ENCODE peak calls at places on chromosomes 13 and 19, in eight cellular contexts. One of them, this sample, is unnamed.
A peak's percentile ranks its signal among the peaks of the same experiment; 100 is the strongest.

GRCh38 chr13:105573134-105573533 is 962.3 kb downstream of the EFNB2 start:
- DNase-seq in ascending aorta: no peak
- DNase-seq in SK-N-SH: no peak
- DNase-seq in Calu3: no peak
- DNase-seq in dorsolateral prefrontal cortex: no peak
- DNase-seq in mucosa of descending colon: no peak
- DNase-seq in OCI-LY7: no peak
- DNase-seq in suprapubic skin: no peak
- DNase-seq in this sample: no peak

GRCh38 chr19:44303976-44304568 is 753 bp downstream of the ZNF235 start:
- DNase-seq in dorsolateral prefrontal cortex: no peak
- DNase-seq in suprapubic skin: no peak
- DNase-seq in Calu3: no peak
- DNase-seq in OCI-LY7: peak; percentile 1
- DNase-seq in mucosa of descending colon: no peak
- DNase-seq in ascending aorta: no peak
- DNase-seq in SK-N-SH: peak; percentile 62
- DNase-seq in this sample: peak; percentile 4

GRCh38 chr19:23415561-23416191 is 20.4 kb upstream of the ZNF91 start:
- DNase-seq in SK-N-SH: peak; percentile 86
- DNase-seq in ascending aorta: no peak
- DNase-seq in OCI-LY7: no peak
- DNase-seq in suprapubic skin: no peak
- DNase-seq in dorsolateral prefrontal cortex: no peak
- DNase-seq in mucosa of descending colon: peak; percentile 86
- DNase-seq in Calu3: no peak
- DNase-seq in this sample: no peak

GRCh38 chr13:97574926-97575325 is 141.0 kb downstream of the RAP2A start:
- DNase-seq in ascending aorta: no peak
- DNase-seq in OCI-LY7: peak; percentile 1
- DNase-seq in suprapubic skin: no peak
- DNase-seq in Calu3: no peak
- DNase-seq in dorsolateral prefrontal cortex: no peak
- DNase-seq in SK-N-SH: no peak
- DNase-seq in mucosa of descending colon: peak; percentile 57
- DNase-seq in this sample: no peak

GRCh38 chr19:5903054-5903501 is 512 bp downstream of the NDUFA11 start:
- DNase-seq in dorsolateral prefrontal cortex: no peak
- DNase-seq in OCI-LY7: peak; percentile 13
- DNase-seq in suprapubic skin: no peak
- DNase-seq in mucosa of descending colon: no peak
- DNase-seq in SK-N-SH: no peak
- DNase-seq in ascending aorta: no peak
- DNase-seq in Calu3: no peak
- DNase-seq in this sample: no peak

GRCh38 chr19:45772912-45773311 is 3.9 kb upstream of the SIX5 start:
- DNase-seq in suprapubic skin: no peak
- DNase-seq in dorsolateral prefrontal cortex: no peak
- DNase-seq in Calu3: no peak
- DNase-seq in ascending aorta: no peak
- DNase-seq in OCI-LY7: no peak
- DNase-seq in mucosa of descending colon: peak; percentile 29
- DNase-seq in SK-N-SH: no peak
- DNase-seq in this sample: no peak

GRCh38 chr13:57633141-57633949 is 1.8 kb downstream of the PCDH17 start:
- DNase-seq in SK-N-SH: peak; percentile 79
- DNase-seq in mucosa of descending colon: peak; percentile 23
- DNase-seq in dorsolateral prefrontal cortex: peak; percentile 85
- DNase-seq in suprapubic skin: peak; percentile 56
- DNase-seq in ascending aorta: no peak
- DNase-seq in OCI-LY7: no peak
- DNase-seq in Calu3: no peak
- DNase-seq in this sample: no peak

GRCh38 chr19:11781295-11782057 is 14.7 kb downstream of the ZNF441 start:
- DNase-seq in SK-N-SH: no peak
- DNase-seq in ascending aorta: no peak
- DNase-seq in dorsolateral prefrontal cortex: no peak
- DNase-seq in mucosa of descending colon: no peak
- DNase-seq in suprapubic skin: no peak
- DNase-seq in Calu3: no peak
- DNase-seq in OCI-LY7: no peak
- DNase-seq in this sample: no peak

GRCh38 chr19:330503-330902 is 14.1 kb downstream of the MIER2 start:
- DNase-seq in dorsolateral prefrontal cortex: peak; percentile 9
- DNase-seq in mucosa of descending colon: no peak
- DNase-seq in ascending aorta: no peak
- DNase-seq in Calu3: no peak
- DNase-seq in OCI-LY7: no peak
- DNase-seq in SK-N-SH: no peak
- DNase-seq in suprapubic skin: peak; percentile 18
- DNase-seq in this sample: no peak

GRCh38 chr19:6577410-6578125 is 13.4 kb downstream of the CD70 start:
- DNase-seq in suprapubic skin: no peak
- DNase-seq in dorsolateral prefrontal cortex: no peak
- DNase-seq in OCI-LY7: peak; percentile 96
- DNase-seq in ascending aorta: no peak
- DNase-seq in mucosa of descending colon: no peak
- DNase-seq in SK-N-SH: no peak
- DNase-seq in Calu3: no peak
- DNase-seq in this sample: no peak

GRCh38 chr13:28636078-28636477 is 22.9 kb upstream of the POMP start:
- DNase-seq in ascending aorta: no peak
- DNase-seq in OCI-LY7: no peak
- DNase-seq in Calu3: no peak
- DNase-seq in mucosa of descending colon: no peak
- DNase-seq in suprapubic skin: no peak
- DNase-seq in SK-N-SH: no peak
- DNase-seq in dorsolateral prefrontal cortex: no peak
- DNase-seq in this sample: peak; percentile 54

GRCh38 chr13:29676941-29677452 is 81.5 kb upstream of the SLC7A1 start:
- DNase-seq in Calu3: peak; percentile 10
- DNase-seq in dorsolateral prefrontal cortex: no peak
- DNase-seq in suprapubic skin: no peak
- DNase-seq in ascending aorta: no peak
- DNase-seq in SK-N-SH: no peak
- DNase-seq in mucosa of descending colon: peak; percentile 47
- DNase-seq in OCI-LY7: no peak
- DNase-seq in this sample: no peak

GRCh38 chr19:17572640-17573039 is 17.2 kb downstream of the COLGALT1 start:
- DNase-seq in ascending aorta: no peak
- DNase-seq in Calu3: no peak
- DNase-seq in mucosa of descending colon: no peak
- DNase-seq in dorsolateral prefrontal cortex: no peak
- DNase-seq in OCI-LY7: no peak
- DNase-seq in suprapubic skin: no peak
- DNase-seq in SK-N-SH: no peak
- DNase-seq in this sample: no peak

DNA sequence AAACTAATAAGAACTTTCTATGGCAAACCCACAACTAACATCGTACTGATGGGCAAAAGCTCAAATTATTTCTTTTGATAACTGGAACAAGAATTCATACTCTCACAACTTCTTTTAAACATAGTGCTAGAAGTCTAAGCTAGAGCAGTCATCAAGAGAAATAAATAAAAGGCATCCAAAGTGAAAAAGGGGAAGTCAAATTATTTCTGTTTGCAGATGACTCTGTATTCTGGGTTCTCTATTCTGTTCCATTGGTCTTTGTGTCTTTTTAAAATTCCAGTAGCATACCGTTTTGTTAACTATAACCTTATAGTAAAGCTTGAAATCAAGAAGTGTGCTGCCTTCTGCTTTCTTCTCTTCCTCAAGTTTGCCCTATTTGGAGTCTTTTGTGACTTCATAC is 1215.9 kb downstream of the UQCRFS1 start:
- DNase-seq in suprapubic skin: no peak
- DNase-seq in Calu3: no peak
- DNase-seq in dorsolateral prefrontal cortex: no peak
- DNase-seq in ascending aorta: no peak
- DNase-seq in SK-N-SH: no peak
- DNase-seq in mucosa of descending colon: no peak
- DNase-seq in OCI-LY7: no peak
- DNase-seq in this sample: no peak
- TF ChIP-seq CTCF in suprapubic skin: no peak
- TF ChIP-seq CTCF in Calu3: no peak
- TF ChIP-seq CTCF in dorsolateral prefrontal cortex: no peak
- TF ChIP-seq CTCF in ascending aorta: no peak
- TF ChIP-seq CTCF in SK-N-SH: no peak
- TF ChIP-seq CTCF in mucosa of descending colon: no peak
- TF ChIP-seq CTCF in OCI-LY7: no peak
- TF ChIP-seq CTCF in this sample: no peak

GRCh38 chr13:91576590-91576989 is 178.2 kb downstream of the GPC5 start:
- DNase-seq in mucosa of descending colon: peak; percentile 29
- DNase-seq in OCI-LY7: peak; percentile 53
- DNase-seq in Calu3: no peak
- DNase-seq in dorsolateral prefrontal cortex: no peak
- DNase-seq in ascending aorta: no peak
- DNase-seq in SK-N-SH: no peak
- DNase-seq in suprapubic skin: no peak
- DNase-seq in this sample: no peak
- TF ChIP-seq CTCF in mucosa of descending colon: no peak
- TF ChIP-seq CTCF in OCI-LY7: no peak
- TF ChIP-seq CTCF in Calu3: no peak
- TF ChIP-seq CTCF in dorsolateral prefrontal cortex: no peak
- TF ChIP-seq CTCF in ascending aorta: no peak
- TF ChIP-seq CTCF in SK-N-SH: peak; percentile 50
- TF ChIP-seq CTCF in suprapubic skin: no peak
- TF ChIP-seq CTCF in this sample: no peak

DNA sequence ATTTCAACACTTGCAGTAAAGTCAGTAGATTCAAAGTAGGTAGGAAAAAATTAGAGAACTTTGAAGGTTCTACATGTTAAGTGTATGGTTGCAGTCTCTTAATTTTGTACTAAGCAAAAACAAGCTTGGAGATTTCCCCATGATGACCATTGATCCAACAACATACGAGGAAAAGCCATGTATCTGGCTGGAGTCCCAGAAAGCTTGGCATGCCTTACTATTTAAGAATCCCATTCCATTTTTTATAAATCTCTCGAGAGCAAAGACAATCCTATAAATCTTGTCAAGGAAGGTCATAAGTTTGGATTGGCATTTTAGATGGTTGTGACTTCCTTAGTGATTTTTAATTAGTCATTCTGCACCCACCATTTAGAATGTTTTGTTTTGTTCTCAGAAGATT is 495.9 kb downstream of the GPC5 start:
- DNase-seq in SK-N-SH: no peak
- DNase-seq in mucosa of descending colon: no peak
- DNase-seq in ascending aorta: no peak
- DNase-seq in dorsolateral prefrontal cortex: no peak
- DNase-seq in OCI-LY7: no peak
- DNase-seq in suprapubic skin: no peak
- DNase-seq in Calu3: no peak
- DNase-seq in this sample: no peak
- TF ChIP-seq CTCF in SK-N-SH: no peak
- TF ChIP-seq CTCF in mucosa of descending colon: no peak
- TF ChIP-seq CTCF in ascending aorta: no peak
- TF ChIP-seq CTCF in dorsolateral prefrontal cortex: no peak
- TF ChIP-seq CTCF in OCI-LY7: no peak
- TF ChIP-seq CTCF in suprapubic skin: no peak
- TF ChIP-seq CTCF in Calu3: no peak
- TF ChIP-seq CTCF in this sample: no peak

GRCh38 chr13:66033924-66034323 is 1196.2 kb downstream of the PCDH9 start:
- DNase-seq in dorsolateral prefrontal cortex: no peak
- DNase-seq in mucosa of descending colon: no peak
- DNase-seq in suprapubic skin: no peak
- DNase-seq in ascending aorta: no peak
- DNase-seq in SK-N-SH: no peak
- DNase-seq in Calu3: no peak
- DNase-seq in OCI-LY7: no peak
- DNase-seq in this sample: no peak

GRCh38 chr13:66037096-66037495 is 1193.0 kb downstream of the PCDH9 start:
- DNase-seq in Calu3: no peak
- DNase-seq in mucosa of descending colon: no peak
- DNase-seq in suprapubic skin: no peak
- DNase-seq in ascending aorta: no peak
- DNase-seq in SK-N-SH: no peak
- DNase-seq in dorsolateral prefrontal cortex: no peak
- DNase-seq in OCI-LY7: no peak
- DNase-seq in this sample: no peak

GRCh38 chr13:66040506-66040905 is 1189.6 kb downstream of the PCDH9 start:
- DNase-seq in suprapubic skin: no peak
- DNase-seq in SK-N-SH: no peak
- DNase-seq in ascending aorta: no peak
- DNase-seq in mucosa of descending colon: no peak
- DNase-seq in OCI-LY7: no peak
- DNase-seq in dorsolateral prefrontal cortex: no peak
- DNase-seq in Calu3: no peak
- DNase-seq in this sample: no peak

DNA sequence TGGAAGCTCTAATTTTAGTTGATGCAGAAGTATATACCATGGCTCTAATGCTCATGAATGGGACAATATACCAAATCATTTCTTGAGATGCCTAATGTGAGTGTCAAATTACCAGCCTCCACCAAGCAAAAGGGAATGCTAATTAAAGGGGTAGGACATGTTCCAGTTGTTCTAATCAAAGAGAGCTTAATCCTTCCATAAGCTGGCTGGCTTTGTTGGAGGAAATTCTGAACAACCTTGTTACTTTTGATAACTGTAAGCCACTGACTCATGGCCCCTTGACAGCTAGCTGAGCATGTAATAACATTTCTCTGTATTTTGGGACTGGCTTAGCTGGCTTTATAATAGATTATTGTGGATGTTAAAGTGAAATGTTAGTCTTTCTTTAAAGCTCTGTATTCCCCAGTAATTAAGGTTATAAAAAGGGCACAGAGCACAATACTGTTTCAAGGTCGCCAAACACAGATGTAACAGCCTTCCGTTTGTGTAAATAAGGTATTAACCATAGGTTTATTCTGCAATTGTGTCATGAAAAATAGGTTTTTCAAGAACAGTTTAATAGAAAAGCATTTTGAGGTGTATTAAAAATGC is 1194.0 kb downstream of the PCDH9 start:
- DNase-seq in mucosa of descending colon: no peak
- DNase-seq in SK-N-SH: no peak
- DNase-seq in Calu3: no peak
- DNase-seq in suprapubic skin: no peak
- DNase-seq in OCI-LY7: no peak
- DNase-seq in ascending aorta: no peak
- DNase-seq in dorsolateral prefrontal cortex: no peak
- DNase-seq in this sample: no peak
- TF ChIP-seq CTCF in mucosa of descending colon: no peak
- TF ChIP-seq CTCF in SK-N-SH: no peak
- TF ChIP-seq CTCF in Calu3: no peak
- TF ChIP-seq CTCF in suprapubic skin: no peak
- TF ChIP-seq CTCF in OCI-LY7: no peak
- TF ChIP-seq CTCF in ascending aorta: no peak
- TF ChIP-seq CTCF in dorsolateral prefrontal cortex: no peak
- TF ChIP-seq CTCF in this sample: no peak

GRCh38 chr13:20043207-20043925 is 84.8 kb downstream of the ZMYM2 start:
- DNase-seq in ascending aorta: no peak
- DNase-seq in mucosa of descending colon: no peak
- DNase-seq in suprapubic skin: no peak
- DNase-seq in dorsolateral prefrontal cortex: no peak
- DNase-seq in Calu3: no peak
- DNase-seq in OCI-LY7: no peak
- DNase-seq in SK-N-SH: no peak
- DNase-seq in this sample: no peak
- TF ChIP-seq CTCF in ascending aorta: no peak
- TF ChIP-seq CTCF in mucosa of descending colon: no peak
- TF ChIP-seq CTCF in suprapubic skin: no peak
- TF ChIP-seq CTCF in dorsolateral prefrontal cortex: no peak
- TF ChIP-seq CTCF in Calu3: no peak
- TF ChIP-seq CTCF in OCI-LY7: no peak
- TF ChIP-seq CTCF in SK-N-SH: no peak
- TF ChIP-seq CTCF in this sample: no peak

GRCh38 chr13:52112606-52113005 is 16.3 kb downstream of the NEK5 start:
- DNase-seq in SK-N-SH: no peak
- DNase-seq in ascending aorta: no peak
- DNase-seq in OCI-LY7: no peak
- DNase-seq in dorsolateral prefrontal cortex: no peak
- DNase-seq in mucosa of descending colon: no peak
- DNase-seq in Calu3: no peak
- DNase-seq in suprapubic skin: no peak
- DNase-seq in this sample: no peak
- TF ChIP-seq CTCF in SK-N-SH: no peak
- TF ChIP-seq CTCF in ascending aorta: no peak
- TF ChIP-seq CTCF in OCI-LY7: no peak
- TF ChIP-seq CTCF in dorsolateral prefrontal cortex: no peak
- TF ChIP-seq CTCF in mucosa of descending colon: no peak
- TF ChIP-seq CTCF in Calu3: no peak
- TF ChIP-seq CTCF in suprapubic skin: no peak
- TF ChIP-seq CTCF in this sample: no peak